ENCODE peak calls at places on chromosomes 4 and X, in six cellular contexts. M is stimulated activated effector memory CD8-positive, alpha-beta T cell treated with anti-CD3 and anti-CD28 coated beads, Interleukin-12 subunit alpha, Interleukin-12 subunit beta, amount 100 ng/mL, for 72 hours; E is hepatic stellate cell; D is DMS153; F is GM13977; R is sigmoid colon. A is an unnamed sample.

GRCh38 chrX:323721-324628 is 5.4 kb upstream of the GTPBP6 start:
- DNase-seq in M (no peak), E (no peak), D (no peak), F (no peak), R (peak), A (no peak)

GRCh38 chr4:178612725-178613124 is 1170.5 kb upstream of the AGA start:
- DNase-seq in M (no peak), E (no peak), D (no peak), F (no peak), R (no peak), A (no peak)

GRCh38 chrX:150365953-150366911 is 3.1 kb downstream of the MAMLD1 start:
- DNase-seq in M (no peak), E (no peak), D (no peak), F (no peak), R (peak), A (no peak)

GRCh38 chr4:168486961-168487820 is 6.9 kb upstream of the DDX60L start:
- DNase-seq in M (no peak), E (peak), D (no peak), F (no peak), R (no peak), A (no peak)

GRCh38 chr4:125368684-125369083 is 53.9 kb downstream of the FAT4 start:
- DNase-seq in M (no peak), E (peak), D (no peak), F (no peak), R (no peak), A (no peak)

GRCh38 chrX:118569676-118570075 is 74.1 kb downstream of the DOCK11 start:
- DNase-seq in M (no peak), E (no peak), D (no peak), F (no peak), R (no peak), A (no peak)

GRCh38 chrX:19272452-19272851 is 71.3 kb upstream of the PDHA1 start:
- DNase-seq in M (no peak), E (no peak), D (no peak), F (no peak), R (no peak), A (no peak)

GRCh38 chr4:165537028-165537648 is 158.3 kb downstream of the CPE start:
- DNase-seq in M (no peak), E (peak), D (no peak), F (peak), R (no peak), A (peak)

GRCh38 chr4:94032754-94033153 is 174.9 kb upstream of the SMARCAD1 start:
- DNase-seq in M (no peak), E (no peak), D (no peak), F (no peak), R (no peak), A (no peak)

GRCh38 chrX:30961387-30961786 is 72.3 kb upstream of the TAB3 start:
- DNase-seq in M (no peak), E (no peak), D (no peak), F (no peak), R (no peak), A (no peak)

GRCh38 chrX:110081740-110082139 is 78.8 kb downstream of the TMEM164 start:
- DNase-seq in M (no peak), E (no peak), D (no peak), F (no peak), R (peak), A (no peak)

GRCh38 chr4:28759064-28759463 is 1898.4 kb downstream of the STIM2 start:
- DNase-seq in M (no peak), E (no peak), D (no peak), F (no peak), R (no peak), A (no peak)

GRCh38 chr4:152454398-152455011 is 81.4 kb downstream of the FBXW7 start:
- DNase-seq in M (no peak), E (peak), D (peak), F (peak), R (no peak), A (peak)

GRCh38 chr4:9898596-9899345 is 117.3 kb downstream of the DRD5 start:
- DNase-seq in M (no peak), E (peak), D (no peak), F (peak), R (no peak), A (no peak)

GRCh38 chrX:107857815-107858214 is 32.1 kb downstream of the MID2 start:
- DNase-seq in M (no peak), E (no peak), D (peak), F (no peak), R (no peak), A (no peak)